ENCODE peak calls at places on chromosomes 5 and 9, in seven cellular contexts. O, Y, R, U, J, M and C are unnamed samples.

GRCh38 chr5:572398-573019 is 39.6 kb upstream of the CEP72 start:
- DNase-seq in U (no peak), R (no peak), J (no peak), Y (no peak), O (no peak), M (no peak), C (no peak)

GRCh38 chr5:108386345-108387061 is 4.6 kb upstream of the FBXL17 start:
- DNase-seq in J (no peak), R (no peak), U (peak), M (no peak), Y (no peak), O (no peak), C (peak)

GRCh38 chr9:114856210-114856941 is 50.5 kb upstream of the TNFSF15 start:
- DNase-seq in Y (no peak), R (peak), O (peak), M (peak), U (peak), J (no peak), C (peak)

GRCh38 chr5:88659529-88660325 is 223.3 kb downstream of the MEF2C start:
- DNase-seq in U (no peak), R (no peak), O (no peak), J (no peak), M (no peak), Y (peak), C (no peak)

GRCh38 chr5:9168791-9169611 is 376.9 kb downstream of the SEMA5A start:
- DNase-seq in M (no peak), O (no peak), R (no peak), J (peak), U (peak), Y (no peak), C (no peak)

GRCh38 chr9:111525056-111525977 is at the start of gene ZNF483:
- DNase-seq in U (peak), J (peak), O (peak), M (peak), Y (peak), R (peak), C (peak)

GRCh38 chr9:99130069-99130468 is 25.2 kb downstream of the TGFBR1 start:
- DNase-seq in U (peak), R (no peak), J (no peak), Y (no peak), O (no peak), M (no peak), C (no peak)

GRCh38 chr5:169350016-169350415 is 49.1 kb upstream of the SLIT3 start:
- DNase-seq in M (no peak), Y (no peak), R (no peak), U (peak), O (peak), J (no peak), C (peak)

GRCh38 chr5:149665416-149666163 is 64.5 kb upstream of the PPARGC1B start:
- DNase-seq in M (no peak), R (no peak), J (no peak), U (no peak), O (no peak), Y (no peak), C (no peak)

GRCh38 chr9:82231411-82231810 is 242.8 kb downstream of the SPATA31D1 start:
- DNase-seq in J (peak), O (no peak), M (no peak), R (no peak), U (no peak), Y (no peak), C (no peak)

GRCh38 chr5:150143725-150144058 is 12.0 kb downstream of the PDGFRB start:
- DNase-seq in R (no peak), Y (no peak), J (no peak), M (no peak), O (peak), U (no peak), C (no peak)

GRCh38 chr5:32680183-32680582 is 30.9 kb upstream of the NPR3 start:
- DNase-seq in R (no peak), U (no peak), J (no peak), Y (no peak), O (no peak), M (no peak), C (no peak)

GRCh38 chr9:137026828-137027227 is 1.2 kb downstream of the ABCA2 start:
- DNase-seq in Y (no peak), J (no peak), U (no peak), O (no peak), R (no peak), M (no peak), C (no peak)

GRCh38 chr9:83424831-83425230 is 113.4 kb downstream of the FRMD3 start:
- DNase-seq in O (no peak), J (no peak), U (no peak), R (no peak), M (no peak), Y (no peak), C (no peak)

GRCh38 chr9:92658611-92659010 is 11.3 kb downstream of the IPPK start:
- DNase-seq in J (no peak), R (no peak), U (no peak), M (no peak), Y (no peak), O (no peak), C (no peak)

GRCh38 chr5:127187711-127188110 is 102.9 kb upstream of the MEGF10 start:
- DNase-seq in J (no peak), R (no peak), Y (no peak), U (peak), O (no peak), M (no peak), C (no peak)
- TF ChIP-seq CTCF in J (no peak), R (no peak), Y (no peak), U (no peak), O (no peak), M (no peak), C (no peak)

GRCh38 chr5:10538789-10539684 is 24.8 kb upstream of the ANKRD33B start:
- DNase-seq in J (no peak), Y (no peak), U (peak), R (no peak), M (no peak), O (no peak), C (no peak)
- H3K4me3 ChIP-seq in J (no peak), Y (no peak), U (no peak), R (no peak), M (no peak), O (no peak), C (no peak)

GRCh38 chr5:56480305-56481146 is 247.4 kb upstream of the ANKRD55 start:
- DNase-seq in M (peak), U (peak), Y (peak), O (peak), R (peak), J (peak), C (peak)
- TF ChIP-seq CTCF in M (no peak), U (no peak), Y (no peak), O (no peak), R (no peak), J (no peak), C (no peak)

GRCh38 chr5:52807037-52807436 is 19.3 kb downstream of the ITGA1 start:
- DNase-seq in Y (no peak), J (no peak), U (no peak), R (no peak), M (no peak), O (no peak), C (no peak)

GRCh38 chr5:52810426-52810825 is 22.7 kb downstream of the ITGA1 start:
- DNase-seq in J (no peak), Y (no peak), M (no peak), U (no peak), R (no peak), O (no peak), C (no peak)

GRCh38 chr5:52809884-52810283 is 22.2 kb downstream of the ITGA1 start:
- DNase-seq in J (no peak), Y (no peak), U (peak), O (peak), M (no peak), R (no peak), C (peak)

GRCh38 chr5:52807723-52808122 is 20.0 kb downstream of the ITGA1 start:
- DNase-seq in O (no peak), M (no peak), Y (no peak), J (no peak), U (peak), R (no peak), C (no peak)

DNA sequence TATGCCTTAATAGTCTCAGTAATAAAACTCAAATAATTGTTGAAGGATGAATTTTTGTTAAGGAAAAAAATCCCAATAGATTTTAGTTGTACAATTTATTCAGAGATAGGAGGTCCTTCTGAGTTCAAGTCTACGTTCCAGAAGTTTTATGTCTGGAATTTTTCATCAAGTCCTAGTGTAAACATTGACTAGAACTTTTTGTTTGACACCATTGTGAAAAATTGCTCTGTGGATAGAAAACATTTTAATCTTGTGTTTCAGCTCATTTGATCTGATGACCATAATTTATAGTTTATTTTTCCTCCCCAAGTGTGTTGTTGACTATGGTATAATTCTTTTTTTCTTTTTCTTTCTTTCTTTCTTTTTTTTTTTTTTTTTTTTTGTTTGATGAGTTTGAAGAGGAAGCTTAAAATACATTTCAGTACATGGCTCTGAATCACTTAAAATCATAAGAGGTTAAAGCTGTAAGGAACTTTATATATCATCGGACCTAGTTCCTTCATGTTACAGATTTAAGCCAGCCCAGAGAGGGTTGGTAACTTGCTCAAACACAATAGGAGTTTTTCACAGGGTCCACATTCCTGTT is 20.7 kb downstream of the ITGA1 start:
- DNase-seq in J (no peak), U (no peak), O (no peak), R (no peak), Y (no peak), M (no peak), C (no peak)
- H3K4me3 ChIP-seq in J (no peak), U (no peak), O (no peak), R (no peak), Y (no peak), M (no peak), C (no peak)

GRCh38 chr5:92885950-92886349 is 695.1 kb downstream of the NR2F1-AS1 start:
- DNase-seq in O (no peak), R (no peak), M (no peak), Y (peak), J (no peak), U (no peak), C (no peak)
- TF ChIP-seq CTCF in O (no peak), R (no peak), M (no peak), Y (peak), J (no peak), U (no peak), C (peak)

GRCh38 chr5:79236364-79236969 is 536 bp downstream of the JMY start:
- DNase-seq in O (no peak), Y (peak), J (peak), U (peak), R (no peak), M (no peak), C (peak)
- H3K4me3 ChIP-seq in O (peak), Y (peak), J (peak), U (peak), R (peak), M (peak), C (peak)